ENCODE peak calls at places on chromosomes 3 and 15, in eight cellular contexts. T is activated effector memory CD4-positive, alpha-beta T cell treated with anti-CD3 and anti-CD28 coated beads, Interleukin-2, amount 50 U/mL, for 16 hours; E is NCI-H1105 treated with DMSO at 0.1 percent for 48 hours; Q is fibroblast of pulmonary artery; S is upper lobe of left lung; J is stimulated activated CD4-positive, alpha-beta T cell treated with anti-CD3 and anti-CD28 coated beads, Interleukin-15, amount 100 ng/mL, for 24 hours; G is AG08396; Z is AG08395. I is an unnamed sample.

GRCh38 chr3:159045279-159045678 is 243.4 kb downstream of the MFSD1 start:
- DNase-seq in Q (no peak), E (peak; percentile 49), J (no peak), Z (no peak), G (no peak), T (no peak), S (no peak), I (peak; percentile 61)

GRCh38 chr3:114608293-114608692 is 314.5 kb downstream of the TIGIT start:
- DNase-seq in T (no peak), S (no peak), G (peak; percentile 51), Z (peak; percentile 89), E (no peak), Q (peak; percentile 85), J (no peak), I (no peak)

GRCh38 chr3:12675115-12675810 is 11.3 kb upstream of the RAF1 start:
- DNase-seq in G (no peak), Z (no peak), T (no peak), E (no peak), J (no peak), Q (no peak), S (no peak), I (no peak)

GRCh38 chr3:58073315-58074125 is 65.3 kb downstream of the FLNB start:
- DNase-seq in Z (no peak), E (no peak), J (no peak), Q (no peak), S (no peak), G (no peak), T (no peak), I (no peak)

GRCh38 chr3:156535162-156535627 is 19.7 kb downstream of the SSR3 start:
- DNase-seq in T (no peak), S (peak; percentile 87), G (peak; percentile 85), Z (peak; percentile 93), J (peak; percentile 42), E (no peak), Q (peak; percentile 99), I (no peak)

GRCh38 chr15:90221251-90221900 is 12.4 kb downstream of the CIB1 start:
- DNase-seq in Q (peak; percentile 93), E (peak; percentile 40), Z (peak; percentile 93), J (peak; percentile 50), S (peak; percentile 74), G (peak; percentile 88), T (no peak), I (peak; percentile 70)

GRCh38 chr3:100419406-100419805 is 18.1 kb downstream of the LNP1 start:
- DNase-seq in Z (no peak), T (no peak), J (no peak), S (no peak), G (no peak), Q (no peak), E (no peak), I (no peak)

GRCh38 chr3:38084019-38084968 is 45.3 kb downstream of the DLEC1 start:
- DNase-seq in G (peak; percentile 67), T (peak; percentile 70), Z (peak; percentile 58), J (peak; percentile 43), Q (peak; percentile 41), S (no peak), E (no peak), I (no peak)

GRCh38 chr15:25088261-25088790 is 133.5 kb downstream of the SNRPN start:
- DNase-seq in G (no peak), Z (no peak), Q (no peak), E (no peak), J (no peak), S (no peak), T (no peak), I (no peak)

GRCh38 chr15:99399612-99400011 is 148.3 kb downstream of the LRRC28 start:
- DNase-seq in Z (no peak), G (no peak), E (no peak), T (no peak), J (no peak), S (no peak), Q (peak; percentile 21), I (no peak)

GRCh38 chr15:53539878-53540277 is 219.6 kb downstream of the WDR72 start:
- DNase-seq in G (no peak), Q (no peak), S (no peak), T (no peak), Z (no peak), J (no peak), E (no peak), I (no peak)

GRCh38 chr15:78937132-78937739 is 7.6 kb downstream of the CTSH start:
- DNase-seq in J (no peak), T (no peak), Q (peak; percentile 84), E (no peak), S (no peak), Z (no peak), G (no peak), I (no peak)

GRCh38 chr3:133821767-133822638 is 16.4 kb downstream of the SRPRB start:
- DNase-seq in G (peak; percentile 78), J (no peak), Q (peak; percentile 38), Z (peak; percentile 90), E (no peak), T (no peak), S (peak; percentile 42), I (no peak)

GRCh38 chr3:46860381-46861292 is 2.6 kb downstream of the MYL3 start:
- DNase-seq in T (peak; percentile 71), G (no peak), J (peak; percentile 53), E (no peak), Z (no peak), S (peak; percentile 20), Q (no peak), I (no peak)

GRCh38 chr3:65927576-65927975 is 111.1 kb downstream of the MAGI1 start:
- DNase-seq in Q (no peak), Z (no peak), S (no peak), E (peak; percentile 45), T (no peak), G (peak; percentile 24), J (no peak), I (peak; percentile 10)

GRCh38 chr15:92061511-92062200 is 208.1 kb downstream of the SLCO3A1 start:
- DNase-seq in Z (no peak), S (no peak), Q (no peak), G (no peak), T (no peak), J (no peak), E (no peak), I (no peak)

GRCh38 chr3:195154793-195155535 is 116.0 kb downstream of the XXYLT1 start:
- DNase-seq in S (peak; percentile 89), T (no peak), Z (peak; percentile 89), Q (peak; percentile 97), G (peak; percentile 84), E (peak; percentile 97), J (no peak), I (peak; percentile 93)

GRCh38 chr3:160870327-160870726 is 114.3 kb downstream of the PPM1L start:
- DNase-seq in G (no peak), T (no peak), Z (no peak), Q (no peak), E (peak; percentile 97), S (no peak), J (no peak), I (no peak)

GRCh38 chr3:44522494-44522933 is 32.5 kb upstream of the ZKSCAN7 start:
- DNase-seq in E (no peak), J (no peak), S (no peak), Z (no peak), G (no peak), Q (no peak), T (no peak), I (no peak)

GRCh38 chr3:76345878-76346277 is 560.5 kb upstream of the ZNF717 start:
- DNase-seq in Q (no peak), E (no peak), Z (no peak), S (no peak), G (no peak), J (no peak), T (no peak), I (no peak)

GRCh38 chr15:90801803-90802202 is 66.6 kb upstream of the FURIN start:
- DNase-seq in E (no peak), Q (no peak), G (no peak), S (no peak), T (no peak), J (no peak), Z (no peak), I (no peak)

GRCh38 chr3:189458536-189458935 is 172.7 kb upstream of the TP63 start:
- DNase-seq in J (no peak), E (no peak), S (no peak), G (no peak), Z (no peak), T (no peak), Q (no peak), I (no peak)

GRCh38 chr3:108605491-108605890 is 16.0 kb downstream of the DZIP3 start:
- DNase-seq in S (no peak), E (no peak), T (no peak), J (no peak), Q (no peak), Z (no peak), G (no peak), I (no peak)

GRCh38 chr3:104436536-104436935 is 930.2 kb upstream of the ALCAM start:
- DNase-seq in E (no peak), T (no peak), Z (no peak), G (no peak), S (no peak), J (no peak), Q (no peak), I (no peak)

GRCh38 chr3:28935141-28935540 is 345.7 kb upstream of the RBMS3 start:
- DNase-seq in Q (no peak), S (no peak), T (no peak), Z (no peak), J (no peak), E (no peak), G (no peak), I (no peak)

I was measured in NCI-H2081.